ENCODE peak calls at places on chromosome 3, in eight cellular contexts. L, D, G, X, F, U, W and Z are unnamed samples.

GRCh38 chr3:14297784-14298236 is 104.6 kb upstream of the SLC6A6 start:
- DNase-seq in L (no peak), D (no peak), G (no peak), X (peak; percentile 92), F (no peak), U (peak; percentile 26), W (no peak), Z (no peak)

GRCh38 chr3:171790898-171791694 is 19.2 kb downstream of the PLD1 start:
- DNase-seq in L (no peak), D (no peak), G (no peak), X (no peak), F (peak; percentile 63), U (no peak), W (no peak), Z (no peak)

GRCh38 chr3:140134231-140134630 is 199.2 kb downstream of the CLSTN2 start:
- DNase-seq in L (no peak), D (no peak), G (no peak), X (no peak), F (no peak), U (no peak), W (no peak), Z (no peak)

GRCh38 chr3:31035681-31036080 is 141.2 kb upstream of the GADL1 start:
- DNase-seq in L (no peak), D (no peak), G (no peak), X (no peak), F (peak; percentile 18), U (no peak), W (no peak), Z (no peak)

GRCh38 chr3:143302638-143303171 is 183.1 kb downstream of the CHST2 start:
- DNase-seq in L (no peak), D (peak; percentile 47), G (no peak), X (no peak), F (peak; percentile 74), U (no peak), W (peak; percentile 26), Z (peak; percentile 74)

GRCh38 chr3:173092038-173092437 is 49.0 kb downstream of the SPATA16 start:
- DNase-seq in L (no peak), D (no peak), G (no peak), X (no peak), F (no peak), U (no peak), W (no peak), Z (no peak)

GRCh38 chr3:42067324-42067723 is 23.8 kb upstream of the TRAK1 start:
- DNase-seq in L (no peak), D (no peak), G (no peak), X (no peak), F (peak; percentile 63), U (no peak), W (no peak), Z (no peak)

GRCh38 chr3:78506038-78506437 is 1261.8 kb downstream of the ROBO1 start:
- DNase-seq in L (no peak), D (no peak), G (no peak), X (no peak), F (no peak), U (no peak), W (no peak), Z (no peak)

GRCh38 chr3:53675022-53675697 is 171.1 kb downstream of the CHDH start:
- DNase-seq in L (no peak), D (no peak), G (peak; percentile 77), X (no peak), F (no peak), U (no peak), W (no peak), Z (no peak)

GRCh38 chr3:9947025-9947995 is 4.9 kb downstream of the PRRT3 start:
- DNase-seq in L (peak; percentile 87), D (peak; percentile 75), G (no peak), X (peak; percentile 68), F (peak; percentile 33), U (peak; percentile 80), W (peak; percentile 87), Z (peak; percentile 84)

GRCh38 chr3:172515130-172515918 is 7.9 kb downstream of the TNFSF10 start:
- DNase-seq in L (no peak), D (no peak), G (no peak), X (no peak), F (peak; percentile 51), U (no peak), W (no peak), Z (no peak)

GRCh38 chr3:108830991-108831390 is 8.4 kb downstream of the TRAT1 start:
- DNase-seq in L (no peak), D (no peak), G (no peak), X (no peak), F (no peak), U (no peak), W (no peak), Z (no peak)
- H3K4me1 ChIP-seq in L (no peaks in the 10 kb centered on the region), D (no peaks in the 10 kb centered on the region), G (no peaks in the 10 kb centered on the region), X (no peaks in the 10 kb centered on the region), F (no peaks in the 10 kb centered on the region), U (no peaks in the 10 kb centered on the region), W (no peaks in the 10 kb centered on the region), Z (no peaks in the 10 kb centered on the region)

GRCh38 chr3:128380719-128381118 is 86.0 kb downstream of the DNAJB8 start:
- DNase-seq in L (no peak), D (no peak), G (no peak), X (no peak), F (no peak), U (no peak), W (no peak), Z (no peak)

GRCh38 chr3:128380295-128380694 is 86.4 kb downstream of the DNAJB8 start:
- DNase-seq in L (no peak), D (no peak), G (no peak), X (no peak), F (no peak), U (no peak), W (no peak), Z (no peak)

GRCh38 chr3:128376516-128376915 is 90.2 kb downstream of the DNAJB8 start:
- DNase-seq in L (no peak), D (no peak), G (no peak), X (no peak), F (peak; percentile 11), U (no peak), W (no peak), Z (no peak)

GRCh38 chr3:128379768-128380167 is 86.9 kb downstream of the DNAJB8 start:
- DNase-seq in L (no peak), D (no peak), G (no peak), X (no peak), F (no peak), U (no peak), W (no peak), Z (no peak)

DNA sequence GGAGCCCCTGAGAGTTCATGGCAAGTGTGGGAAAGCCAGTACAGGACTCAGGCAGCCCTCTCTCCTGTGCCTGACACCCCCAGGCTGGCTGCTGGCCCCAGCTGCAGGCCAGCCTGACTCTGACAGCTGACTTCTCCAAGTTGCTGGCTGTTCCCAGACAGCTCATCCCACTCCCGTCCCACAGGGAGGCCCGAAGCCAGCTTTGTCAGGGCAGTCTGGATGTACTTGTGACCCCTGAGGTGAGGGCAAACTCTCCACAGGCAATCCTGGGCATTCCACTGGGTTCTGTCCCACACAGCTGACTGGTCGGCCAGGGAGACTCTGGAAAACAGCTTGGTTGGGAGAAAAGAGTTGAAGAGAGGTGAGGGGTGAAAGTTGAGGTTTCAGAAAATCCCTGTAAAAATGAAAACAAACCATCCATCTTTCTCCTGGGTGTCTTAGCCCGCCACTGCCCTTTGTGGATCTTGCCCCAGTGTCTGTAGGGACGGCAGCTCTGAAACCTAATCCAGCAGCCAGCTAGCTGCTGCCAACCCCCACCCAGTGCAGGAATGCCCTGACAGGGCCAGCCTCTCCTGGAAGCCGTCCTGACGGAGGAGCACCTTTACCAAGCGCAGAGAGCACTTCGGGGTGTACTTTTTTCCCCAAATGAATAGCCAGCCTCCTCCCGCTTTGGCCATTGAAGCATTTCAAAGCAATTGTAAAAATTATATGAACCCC is 87.9 kb downstream of the DNAJB8 start:
- DNase-seq in L (no peak), D (no peak), G (no peak), X (no peak), F (peak; percentile 85), U (no peak), W (no peak), Z (peak; percentile 73)
- TF ChIP-seq POLR2A in L (no peak), D (no peak), G (no peak), X (no peak), F (no peak), U (no peak), W (no peak), Z (no peak)

DNA sequence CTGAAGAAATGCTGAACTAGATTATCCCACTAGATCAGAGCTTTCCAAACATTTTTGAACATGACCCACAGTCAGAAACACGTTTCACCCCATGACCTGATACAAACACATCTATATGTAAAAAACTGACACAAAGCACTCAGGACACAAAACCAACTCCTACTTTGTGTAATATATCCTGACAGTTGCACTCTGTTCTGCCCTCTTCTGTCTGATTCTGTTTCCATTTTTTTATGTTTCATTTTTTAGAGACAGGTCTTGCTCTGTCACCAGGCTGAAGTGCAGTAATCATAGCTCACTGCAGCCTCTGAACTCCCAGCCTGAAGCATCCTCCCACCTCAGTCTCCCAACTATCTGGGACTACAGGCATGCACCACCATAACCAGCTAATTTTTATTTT is 15.8 kb upstream of the RFTN1 start:
- DNase-seq in L (no peak), D (no peak), G (no peak), X (no peak), F (no peak), U (no peak), W (no peak), Z (no peak)
- TF ChIP-seq CTCF in L (no peak), D (no peak), G (no peak), X (no peak), F (peak; percentile 31), U (no peak), W (no peak), Z (no peak)

DNA sequence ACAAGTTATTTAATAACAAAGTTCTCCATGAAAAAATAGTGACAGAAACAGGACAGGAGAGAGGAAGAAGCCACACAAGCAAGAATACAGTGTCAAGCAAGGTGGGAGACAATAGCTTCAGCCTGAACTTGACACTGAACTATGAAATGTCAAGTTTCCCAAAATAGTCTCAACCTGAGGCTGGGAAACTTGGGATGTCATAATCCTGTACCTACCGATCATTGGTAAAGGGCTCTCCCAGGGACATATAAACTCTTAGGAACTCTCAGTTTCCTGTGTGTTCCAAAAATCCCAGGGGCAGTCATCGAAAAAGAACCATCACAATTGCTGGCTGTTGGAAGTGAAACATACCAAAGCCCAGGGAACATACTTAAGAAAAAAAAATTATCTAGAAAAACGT is 211.6 kb downstream of the P3H2 start:
- DNase-seq in L (no peak), D (no peak), G (no peak), X (no peak), F (no peak), U (no peak), W (no peak), Z (no peak)
- H3K4me1 ChIP-seq in L (peaks cover 39% of the 10 kb centered on the region), D (no peaks in the 10 kb centered on the region), G (no peaks in the 10 kb centered on the region), X (no peaks in the 10 kb centered on the region), F (peaks cover 1% of the 10 kb centered on the region), U (peaks cover 4% of the 10 kb centered on the region), W (no peaks in the 10 kb centered on the region), Z (no peaks in the 10 kb centered on the region)

GRCh38 chr3:131731709-131732108 is 228.9 kb upstream of the MRPL3 start:
- DNase-seq in L (no peak), D (no peak), G (no peak), X (no peak), F (no peak), U (no peak), W (no peak), Z (no peak)
- TF ChIP-seq POLR2A in L (no peak), D (no peak), G (no peak), X (no peak), F (no peak), U (no peak), W (no peak), Z (no peak)

GRCh38 chr3:58306662-58307286 is 454 bp downstream of the HTD2 start:
- DNase-seq in L (peak; percentile 49), D (peak; percentile 55), G (no peak), X (peak; percentile 69), F (peak; percentile 30), U (peak; percentile 43), W (peak; percentile 37), Z (peak; percentile 66)
- TF ChIP-seq CTCF in L (no peak), D (peak; percentile 54), G (peak; percentile 16), X (no peak), F (peak; percentile 4), U (no peak), W (no peak), Z (peak; percentile 6)